ENCODE peak calls at places on chromosomes 13 and 19, in six cellular contexts. G, B, K, Z, I and O are unnamed samples.

GRCh38 chr13:25210842-25211241 is 38.8 kb upstream of the AMER2 start:
- DNase-seq in Z (no peak), K (no peak), I (no peak), B (no peak), G (no peak), O (no peak)

GRCh38 chr19:8001995-8002849 is 3.2 kb downstream of the ELAVL1 start:
- DNase-seq in B (peak; percentile 89), G (peak; percentile 75), Z (peak; percentile 99), I (peak; percentile 44), K (peak; percentile 92), O (peak; percentile 70)

GRCh38 chr19:49656456-49657109 is 9.1 kb downstream of the IRF3 start:
- DNase-seq in G (no peak), K (no peak), Z (no peak), I (no peak), B (no peak), O (no peak)

GRCh38 chr13:99416411-99417121 is 84.7 kb upstream of the TM9SF2 start:
- DNase-seq in B (no peak), I (no peak), K (no peak), G (no peak), Z (no peak), O (no peak)

GRCh38 chr19:2046046-2046907 is 4.8 kb downstream of the MKNK2 start:
- DNase-seq in G (no peak), K (no peak), I (no peak), Z (no peak), B (no peak), O (peak; percentile 32)

GRCh38 chr13:33230178-33230881 is 55.2 kb downstream of the STARD13 start:
- DNase-seq in I (no peak), Z (no peak), K (no peak), B (no peak), G (no peak), O (no peak)

GRCh38 chr19:7657047-7657779 is 11.6 kb upstream of the RETN start:
- DNase-seq in I (no peak), G (no peak), Z (no peak), B (no peak), K (no peak), O (peak; percentile 92)

GRCh38 chr13:20901668-20902437 is 693 bp downstream of the XPO4 start:
- DNase-seq in Z (no peak), I (no peak), K (peak; percentile 77), G (peak; percentile 54), B (peak; percentile 47), O (peak; percentile 70)

GRCh38 chr19:41030651-41031050 is 39.6 kb downstream of the CYP2B6 start:
- DNase-seq in K (no peak), B (no peak), I (no peak), Z (no peak), G (no peak), O (no peak)

GRCh38 chr19:47075179-47075811 is 26.9 kb upstream of the TMEM160 start:
- DNase-seq in Z (no peak), G (no peak), K (no peak), I (no peak), B (no peak), O (peak; percentile 93)

GRCh38 chr19:47074621-47075020 is 26.2 kb upstream of the TMEM160 start:
- DNase-seq in B (no peak), K (no peak), G (no peak), I (no peak), Z (no peak), O (peak; percentile 61)

GRCh38 chr19:47071731-47072130 is 23.3 kb upstream of the TMEM160 start:
- DNase-seq in B (no peak), G (no peak), K (no peak), Z (no peak), I (no peak), O (no peak)

GRCh38 chr19:47072323-47072722 is 23.9 kb upstream of the TMEM160 start:
- DNase-seq in I (no peak), Z (no peak), K (no peak), G (no peak), B (no peak), O (no peak)

GRCh38 chr19:47073574-47073973 is 25.1 kb upstream of the TMEM160 start:
- DNase-seq in I (no peak), Z (no peak), G (no peak), K (no peak), B (no peak), O (no peak)
- H3K27me3 ChIP-seq in I (no peaks in the 10 kb centered on the region), Z (no peaks in the 10 kb centered on the region), G (no peaks in the 10 kb centered on the region), K (no peaks in the 10 kb centered on the region), B (no peaks in the 10 kb centered on the region), O (no peaks in the 10 kb centered on the region)

GRCh38 chr19:27754700-27755099 is 1458.3 kb downstream of the UQCRFS1 start:
- DNase-seq in B (no peak), G (no peak), I (no peak), K (no peak), Z (no peak), O (no peak)

GRCh38 chr19:27750697-27751391 is 1462.1 kb downstream of the UQCRFS1 start:
- DNase-seq in I (no peak), G (no peak), Z (no peak), K (no peak), B (no peak), O (no peak)

GRCh38 chr19:27753622-27754021 is 1459.3 kb downstream of the UQCRFS1 start:
- DNase-seq in K (no peak), B (no peak), I (no peak), G (no peak), Z (no peak), O (no peak)

GRCh38 chr19:27748551-27749152 is 1464.3 kb downstream of the UQCRFS1 start:
- DNase-seq in G (no peak), I (no peak), Z (no peak), K (no peak), B (no peak), O (no peak)

DNA sequence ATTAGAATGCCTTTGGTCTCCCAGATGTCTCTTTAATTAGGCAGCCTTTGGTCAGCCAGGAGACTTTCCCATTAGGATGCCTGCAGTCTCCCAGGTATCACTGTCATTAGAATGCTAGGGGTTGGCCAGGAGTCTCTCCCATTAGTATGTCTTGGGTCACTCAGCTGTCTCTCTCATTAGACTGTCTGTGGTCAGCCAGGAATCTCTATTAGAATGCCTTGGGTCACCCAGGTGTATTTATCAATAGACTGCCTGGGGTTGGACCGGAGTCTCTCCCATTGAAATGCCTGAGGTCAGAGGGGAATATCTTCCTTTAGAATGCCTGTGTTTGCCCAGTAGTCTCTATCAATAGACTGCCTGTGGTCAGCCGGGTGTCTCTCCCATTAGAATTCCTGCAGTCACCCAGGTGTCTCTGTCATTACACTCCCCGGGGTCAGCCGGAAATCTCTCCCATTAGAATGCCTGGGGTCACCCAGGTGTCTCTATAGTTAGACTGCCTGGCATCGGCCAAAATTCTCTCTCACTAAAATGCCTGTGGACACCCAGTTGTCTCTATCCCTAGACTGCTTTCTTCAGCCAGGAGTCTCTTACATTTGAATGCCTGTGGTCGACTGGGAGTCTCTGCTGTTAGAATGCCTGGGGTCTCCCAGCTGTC is 1460.3 kb downstream of the UQCRFS1 start:
- DNase-seq in B (no peak), I (no peak), K (no peak), G (no peak), Z (no peak), O (no peak)
- TF ChIP-seq GABPA in B (no peak), I (no peak), K (no peak), G (no peak), Z (no peak), O (no peak)

DNA sequence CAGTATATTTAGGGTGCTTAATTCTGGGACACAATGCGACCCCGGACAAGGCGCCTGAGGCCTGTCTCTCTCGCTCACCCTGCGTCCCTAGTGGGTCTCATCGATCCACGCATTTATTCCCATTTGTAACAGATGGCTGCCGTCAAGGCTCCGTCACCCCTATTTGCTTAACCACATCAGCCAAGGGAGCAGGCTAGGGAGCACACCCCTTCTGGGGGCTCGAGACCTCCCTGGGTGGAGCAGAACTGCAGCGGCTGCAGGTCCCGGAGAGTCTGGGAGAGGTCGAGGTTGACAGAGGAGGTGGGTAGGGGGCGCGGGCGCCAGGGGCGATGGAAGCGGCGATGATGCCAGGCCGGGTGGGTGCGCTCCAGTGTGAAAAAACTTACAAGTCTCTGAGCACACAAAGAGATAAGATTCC is 507 bp downstream of the ALG5 start:
- DNase-seq in G (no peak), I (no peak), Z (peak; percentile 66), B (peak; percentile 57), K (peak; percentile 14), O (no peak)
- TF ChIP-seq CTCF in G (no peak), I (no peak), Z (no peak), B (no peak), K (no peak), O (no peak)

DNA sequence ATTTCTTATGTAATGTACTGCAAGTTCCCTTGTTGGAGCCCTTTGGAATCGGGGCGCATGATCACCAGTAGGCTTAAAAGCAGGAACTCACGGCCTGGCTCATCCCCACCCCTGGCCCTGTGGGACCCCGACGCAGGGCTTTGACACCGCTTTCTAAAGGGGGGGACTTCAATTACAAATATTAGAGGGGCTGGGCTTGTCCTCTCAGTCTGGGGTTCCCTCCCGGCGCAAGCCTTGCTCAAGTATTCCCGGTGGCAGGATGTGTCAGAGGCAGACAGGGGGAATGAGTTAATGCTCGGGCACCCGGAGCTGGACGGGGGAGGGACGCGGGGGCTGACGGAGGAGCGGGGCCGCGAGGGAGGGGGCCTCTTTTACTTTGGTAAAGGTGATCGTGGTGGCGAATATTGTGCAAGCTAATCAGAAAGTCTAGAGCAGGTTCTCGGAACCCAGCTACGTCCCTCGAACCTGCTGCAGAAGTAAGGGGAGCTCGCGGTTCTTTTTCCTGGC is 1.2 kb downstream of the FGF14 start:
- DNase-seq in Z (no peak), B (peak; percentile 73), G (no peak), I (no peak), K (no peak), O (no peak)
- H3K27me3 ChIP-seq in Z (peaks cover 18% of the 10 kb centered on the region), B (no peaks in the 10 kb centered on the region), G (peaks cover 22% of the 10 kb centered on the region), I (peaks cover 10% of the 10 kb centered on the region), K (no peaks in the 10 kb centered on the region), O (peaks cover 64% of the 10 kb centered on the region)

GRCh38 chr13:112250788-112251445 is 125.2 kb upstream of the SPACA7 start:
- DNase-seq in K (no peak), B (no peak), Z (peak; percentile 27), I (no peak), G (no peak), O (no peak)
- TF ChIP-seq GABPA in K (no peak), B (no peak), Z (no peak), I (no peak), G (no peak), O (no peak)

DNA sequence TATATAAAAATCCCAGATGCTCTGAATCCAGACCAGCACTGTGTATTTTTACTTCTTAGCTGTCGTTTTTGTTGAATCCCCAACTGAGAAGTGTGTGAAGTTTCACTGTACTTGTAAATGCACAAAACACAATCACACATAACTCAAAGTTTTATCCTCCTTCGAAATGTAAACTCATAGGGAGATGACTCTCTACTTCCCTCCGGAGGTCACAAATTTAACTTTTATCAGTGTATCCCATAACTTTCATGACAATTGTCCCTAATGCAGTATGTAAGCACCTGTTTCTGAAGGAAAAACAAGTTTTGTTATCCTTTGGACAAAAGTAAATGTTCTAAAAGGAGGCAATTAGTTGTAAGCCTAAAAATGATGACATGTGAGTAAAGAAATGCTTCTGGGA is 665.0 kb upstream of the SLITRK6 start:
- DNase-seq in B (peak; percentile 1), I (no peak), K (no peak), Z (no peak), G (no peak), O (no peak)
- TF ChIP-seq CTCF in B (peak; percentile 40), I (no peak), K (no peak), Z (peak; percentile 46), G (no peak), O (no peak)